ENCODE peak calls at places on chromosome 17, in six cellular contexts. One of them, this sample, is unnamed.

GRCh38 chr17:49294126-49294525 is 63.5 kb upstream of the PHOSPHO1 start:
- DNase-seq in left ventricle myocardium superior: no peak
- DNase-seq in testis: no peak
- DNase-seq in cardiac fibroblast: no peak
- DNase-seq in B cell: no peak
- DNase-seq in CD4-positive, alpha-beta T cell: no peak
- DNase-seq in this sample: no peak

GRCh38 chr17:34139996-34140395 is 115.1 kb upstream of the CCL2 start:
- DNase-seq in B cell: no peak
- DNase-seq in cardiac fibroblast: no peak
- DNase-seq in CD4-positive, alpha-beta T cell: no peak
- DNase-seq in left ventricle myocardium superior: no peak
- DNase-seq in testis: no peak
- DNase-seq in this sample: no peak

GRCh38 chr17:9470171-9470570 is 105.4 kb downstream of the STX8 start:
- DNase-seq in left ventricle myocardium superior: no peak
- DNase-seq in CD4-positive, alpha-beta T cell: no peak
- DNase-seq in B cell: no peak
- DNase-seq in testis: no peak
- DNase-seq in cardiac fibroblast: peak; percentile 55
- DNase-seq in this sample: no peak

GRCh38 chr17:28597606-28598383 is 1.0 kb downstream of the SPAG5 start:
- DNase-seq in B cell: no peak
- DNase-seq in CD4-positive, alpha-beta T cell: no peak
- DNase-seq in cardiac fibroblast: no peak
- DNase-seq in testis: no peak
- DNase-seq in left ventricle myocardium superior: no peak
- DNase-seq in this sample: no peak

GRCh38 chr17:16945513-16946201 is 26.3 kb downstream of the TNFRSF13B start:
- DNase-seq in left ventricle myocardium superior: no peak
- DNase-seq in cardiac fibroblast: no peak
- DNase-seq in CD4-positive, alpha-beta T cell: no peak
- DNase-seq in B cell: no peak
- DNase-seq in testis: peak; percentile 6
- DNase-seq in this sample: no peak

GRCh38 chr17:17484451-17484899 is 7.7 kb downstream of the MED9 start:
- DNase-seq in cardiac fibroblast: peak; percentile 21
- DNase-seq in B cell: no peak
- DNase-seq in testis: no peak
- DNase-seq in left ventricle myocardium superior: no peak
- DNase-seq in CD4-positive, alpha-beta T cell: no peak
- DNase-seq in this sample: no peak

GRCh38 chr17:47013341-47013740 is 34.3 kb upstream of the RPRML start:
- DNase-seq in cardiac fibroblast: no peak
- DNase-seq in left ventricle myocardium superior: no peak
- DNase-seq in testis: no peak
- DNase-seq in CD4-positive, alpha-beta T cell: no peak
- DNase-seq in B cell: no peak
- DNase-seq in this sample: no peak

GRCh38 chr17:38706625-38707298 is 1.7 kb downstream of the MLLT6 start:
- DNase-seq in testis: peak; percentile 68
- DNase-seq in B cell: peak; percentile 30
- DNase-seq in left ventricle myocardium superior: no peak
- DNase-seq in cardiac fibroblast: peak; percentile 28
- DNase-seq in CD4-positive, alpha-beta T cell: no peak
- DNase-seq in this sample: no peak

GRCh38 chr17:34378664-34379101 is 15.7 kb upstream of the CCL1 start:
- DNase-seq in left ventricle myocardium superior: no peak
- DNase-seq in cardiac fibroblast: no peak
- DNase-seq in testis: no peak
- DNase-seq in B cell: peak; percentile 64
- DNase-seq in CD4-positive, alpha-beta T cell: no peak
- DNase-seq in this sample: no peak

GRCh38 chr17:31573861-31574260 is 182.4 kb downstream of the RAB11FIP4 start:
- DNase-seq in CD4-positive, alpha-beta T cell: no peak
- DNase-seq in cardiac fibroblast: no peak
- DNase-seq in left ventricle myocardium superior: no peak
- DNase-seq in testis: no peak
- DNase-seq in B cell: no peak
- DNase-seq in this sample: no peak

GRCh38 chr17:32010114-32010513 is 2.9 kb downstream of the LRRC37B start:
- DNase-seq in CD4-positive, alpha-beta T cell: no peak
- DNase-seq in left ventricle myocardium superior: no peak
- DNase-seq in B cell: no peak
- DNase-seq in cardiac fibroblast: no peak
- DNase-seq in testis: no peak
- DNase-seq in this sample: no peak

GRCh38 chr17:517181-517580 is 164.6 kb upstream of the RPH3AL start:
- DNase-seq in CD4-positive, alpha-beta T cell: no peak
- DNase-seq in cardiac fibroblast: no peak
- DNase-seq in left ventricle myocardium superior: no peak
- DNase-seq in testis: no peak
- DNase-seq in B cell: no peak
- DNase-seq in this sample: no peak

GRCh38 chr17:45316271-45317112 is at the start of gene MAP3K14:
- DNase-seq in cardiac fibroblast: peak; percentile 78
- DNase-seq in testis: peak; percentile 68
- DNase-seq in B cell: peak; percentile 83
- DNase-seq in CD4-positive, alpha-beta T cell: peak; percentile 68
- DNase-seq in left ventricle myocardium superior: peak; percentile 88
- DNase-seq in this sample: peak; percentile 38

GRCh38 chr17:80010283-80010858 is 25.3 kb downstream of the TBC1D16 start:
- DNase-seq in left ventricle myocardium superior: peak; percentile 23
- DNase-seq in testis: no peak
- DNase-seq in B cell: no peak
- DNase-seq in CD4-positive, alpha-beta T cell: no peak
- DNase-seq in cardiac fibroblast: no peak
- DNase-seq in this sample: no peak

GRCh38 chr17:17416400-17417360 is 60.1 kb upstream of the MED9 start:
- DNase-seq in testis: no peak
- DNase-seq in left ventricle myocardium superior: peak; percentile 60
- DNase-seq in B cell: no peak
- DNase-seq in CD4-positive, alpha-beta T cell: peak; percentile 53
- DNase-seq in cardiac fibroblast: peak; percentile 71
- DNase-seq in this sample: peak; percentile 72

GRCh38 chr17:45782889-45783592 is 1.1 kb upstream of the CRHR1 start:
- DNase-seq in testis: peak; percentile 54
- DNase-seq in CD4-positive, alpha-beta T cell: no peak
- DNase-seq in B cell: peak; percentile 35
- DNase-seq in left ventricle myocardium superior: peak; percentile 48
- DNase-seq in cardiac fibroblast: no peak
- DNase-seq in this sample: no peak

GRCh38 chr17:78357177-78357586 is 2.7 kb downstream of the SOCS3 start:
- DNase-seq in B cell: no peak
- DNase-seq in cardiac fibroblast: peak; percentile 88
- DNase-seq in left ventricle myocardium superior: peak; percentile 71
- DNase-seq in testis: peak; percentile 26
- DNase-seq in CD4-positive, alpha-beta T cell: peak; percentile 33
- DNase-seq in this sample: no peak

GRCh38 chr17:82520041-82520910 is 744 bp downstream of the FOXK2 start:
- DNase-seq in testis: peak; percentile 49
- DNase-seq in left ventricle myocardium superior: peak; percentile 49
- DNase-seq in CD4-positive, alpha-beta T cell: peak; percentile 27
- DNase-seq in cardiac fibroblast: peak; percentile 32
- DNase-seq in B cell: peak; percentile 70
- DNase-seq in this sample: no peak

GRCh38 chr17:10598620-10599019 is 49.2 kb upstream of the MYH2 start:
- DNase-seq in CD4-positive, alpha-beta T cell: no peak
- DNase-seq in cardiac fibroblast: no peak
- DNase-seq in B cell: no peak
- DNase-seq in left ventricle myocardium superior: no peak
- DNase-seq in testis: no peak
- DNase-seq in this sample: no peak

GRCh38 chr17:66614469-66614868 is 220.4 kb upstream of the CACNG5 start:
- DNase-seq in B cell: no peak
- DNase-seq in cardiac fibroblast: no peak
- DNase-seq in left ventricle myocardium superior: no peak
- DNase-seq in CD4-positive, alpha-beta T cell: no peak
- DNase-seq in testis: no peak
- DNase-seq in this sample: no peak

GRCh38 chr17:46003907-46004748 is 5.1 kb downstream of the STH start:
- DNase-seq in CD4-positive, alpha-beta T cell: no peak
- DNase-seq in cardiac fibroblast: peak; percentile 46
- DNase-seq in testis: peak; percentile 64
- DNase-seq in B cell: no peak
- DNase-seq in left ventricle myocardium superior: peak; percentile 71
- DNase-seq in this sample: peak; percentile 36

GRCh38 chr17:67469208-67469980 is 92.3 kb downstream of the PITPNC1 start:
- DNase-seq in B cell: no peak
- DNase-seq in cardiac fibroblast: peak; percentile 78
- DNase-seq in CD4-positive, alpha-beta T cell: peak; percentile 23
- DNase-seq in left ventricle myocardium superior: no peak
- DNase-seq in testis: peak; percentile 62
- DNase-seq in this sample: peak; percentile 7

GRCh38 chr17:75504347-75505151 is 10.8 kb downstream of the CASKIN2 start:
- DNase-seq in testis: no peak
- DNase-seq in cardiac fibroblast: no peak
- DNase-seq in B cell: peak; percentile 69
- DNase-seq in left ventricle myocardium superior: peak; percentile 44
- DNase-seq in CD4-positive, alpha-beta T cell: peak; percentile 28
- DNase-seq in this sample: no peak

GRCh38 chr17:15456972-15457722 is 10.3 kb downstream of the CDRT4 start:
- DNase-seq in cardiac fibroblast: peak; percentile 90
- DNase-seq in B cell: no peak
- DNase-seq in CD4-positive, alpha-beta T cell: no peak
- DNase-seq in testis: peak; percentile 45
- DNase-seq in left ventricle myocardium superior: peak; percentile 76
- DNase-seq in this sample: no peak

This sample was measured in prostate gland.